ENCODE peak calls at places on chromosomes 1 and 21, in four cellular contexts. N is GM12865, Z is lower lobe of right lung, H is C1 segment of cervical spinal cord. C is an unnamed sample.
A peak's percentile ranks its signal among the peaks of the same experiment; 100 is the strongest.

GRCh38 chr1:207941664-207942063 is 30.7 kb upstream of the CD34 start:
- DNase-seq in N (no peak), Z (peak; percentile 60), H (peak; percentile 40), C (no peak)

GRCh38 chr1:207261971-207262370 is 59.5 kb upstream of the CD55 start:
- DNase-seq in N (no peak), Z (no peak), H (no peak), C (no peak)

GRCh38 chr1:183566026-183566425 is 24.2 kb downstream of the NCF2 start:
- DNase-seq in N (no peak), Z (no peak), H (no peak), C (no peak)

GRCh38 chr1:117098287-117098890 is 23.2 kb downstream of the TRIM45 start:
- DNase-seq in N (peak; percentile 29), Z (no peak), H (no peak), C (no peak)

GRCh38 chr1:178094752-178095645 is 1.1 kb downstream of the RASAL2 start:
- DNase-seq in N (no peak), Z (no peak), H (no peak), C (no peak)

GRCh38 chr1:227789042-227789880 is 26.2 kb upstream of the PRSS38 start:
- DNase-seq in N (no peak), Z (no peak), H (no peak), C (no peak)

GRCh38 chr1:59025898-59026426 is 242.1 kb upstream of the JUN start:
- DNase-seq in N (peak; percentile 92), Z (no peak), H (no peak), C (no peak)

GRCh38 chr1:1577367-1578011 is 2.8 kb upstream of the SSU72 start:
- DNase-seq in N (no peak), Z (no peak), H (no peak), C (no peak)

GRCh38 chr1:196193891-196194559 is 414.2 kb downstream of the KCNT2 start:
- DNase-seq in N (no peak), Z (no peak), H (no peak), C (no peak)

GRCh38 chr1:87368907-87369306 is 40.2 kb downstream of the LMO4 start:
- DNase-seq in N (no peak), Z (no peak), H (no peak), C (no peak)

GRCh38 chr1:99277066-99277465 is 12.8 kb downstream of the PLPPR4 start:
- DNase-seq in N (no peak), Z (no peak), H (no peak), C (no peak)

GRCh38 chr1:151534662-151535278 is 5.3 kb upstream of the TUFT1 start:
- DNase-seq in N (peak; percentile 80), Z (peak; percentile 87), H (peak; percentile 58), C (peak; percentile 83)

GRCh38 chr1:102550729-102551384 is 554.1 kb upstream of the OLFM3 start:
- DNase-seq in N (peak; percentile 35), Z (no peak), H (no peak), C (no peak)

GRCh38 chr1:31529999-31530705 is 46.2 kb upstream of the TINAGL1 start:
- DNase-seq in N (no peak), Z (no peak), H (no peak), C (no peak)

GRCh38 chr21:38839683-38840286 is 34.1 kb downstream of the ETS2 start:
- DNase-seq in N (no peak), Z (no peak), H (no peak), C (no peak)

GRCh38 chr1:153506831-153507413 is 28.9 kb downstream of the S100A6 start:
- DNase-seq in N (no peak), Z (peak; percentile 55), H (peak; percentile 16), C (no peak)

GRCh38 chr1:39850606-39851216 is 32.6 kb downstream of the TRIT1 start:
- DNase-seq in N (peak; percentile 50), Z (no peak), H (no peak), C (no peak)

GRCh38 chr1:199151634-199152429 is 513.0 kb downstream of the PTPRC start:
- DNase-seq in N (peak; percentile 11), Z (no peak), H (no peak), C (no peak)

GRCh38 chr1:205588691-205589445 is 42.9 kb downstream of the ELK4 start:
- DNase-seq in N (peak; percentile 49), Z (no peak), H (no peak), C (no peak)